ENCODE peak calls at places on chromosomes 16 and 17, in four cellular contexts. One of them, this sample, is unnamed.

GRCh38 chr17:57527437-57528083 is 217.5 kb downstream of the CCDC182 start:
- DNase-seq in HCT116: no peak
- DNase-seq in HepG2: no peak
- DNase-seq in K562: no peak
- DNase-seq in this sample: no peak

GRCh38 chr16:57178296-57178695 is 7.5 kb downstream of the PSME3IP1 start:
- DNase-seq in HCT116: no peak
- DNase-seq in HepG2: no peak
- DNase-seq in K562: no peak
- DNase-seq in this sample: no peak

GRCh38 chr16:68636064-68636551 is 9.0 kb upstream of the CDH3 start:
- DNase-seq in HepG2: no peak
- DNase-seq in K562: no peak
- DNase-seq in HCT116: no peak
- DNase-seq in this sample: no peak

GRCh38 chr16:66841366-66841765 is 2.8 kb upstream of the CA7 start:
- DNase-seq in HepG2: no peak
- DNase-seq in HCT116: no peak
- DNase-seq in K562: no peak
- DNase-seq in this sample: no peak

GRCh38 chr16:67296422-67296821 is 17.1 kb downstream of the PLEKHG4 start:
- DNase-seq in HepG2: no peak
- DNase-seq in HCT116: no peak
- DNase-seq in K562: no peak
- DNase-seq in this sample: no peak

GRCh38 chr17:44304651-44305050 is 3.8 kb upstream of the RUNDC3A start:
- DNase-seq in HCT116: no peak
- DNase-seq in HepG2: no peak
- DNase-seq in K562: no peak
- DNase-seq in this sample: no peak

GRCh38 chr16:87931504-87931903 is 4.8 kb downstream of the CA5A start:
- DNase-seq in HCT116: no peak
- DNase-seq in HepG2: no peak
- DNase-seq in K562: peak; percentile 74
- DNase-seq in this sample: peak; percentile 52

GRCh38 chr16:727291-727977 is 528 bp downstream of the HAGHL start:
- DNase-seq in K562: peak; percentile 65
- DNase-seq in HepG2: no peak
- DNase-seq in HCT116: no peak
- DNase-seq in this sample: peak; percentile 64

GRCh38 chr17:48545539-48545938 is 630 bp upstream of the HOXB2 start:
- DNase-seq in HCT116: no peak
- DNase-seq in K562: peak; percentile 45
- DNase-seq in HepG2: no peak
- DNase-seq in this sample: no peak

GRCh38 chr17:48547839-48548686 is 3.2 kb upstream of the HOXB2 start:
- DNase-seq in HepG2: no peak
- DNase-seq in K562: peak; percentile 91
- DNase-seq in HCT116: no peak
- DNase-seq in this sample: no peak

GRCh38 chr17:48546187-48546923 is 1.4 kb upstream of the HOXB2 start:
- DNase-seq in HepG2: no peak
- DNase-seq in HCT116: no peak
- DNase-seq in K562: peak; percentile 69
- DNase-seq in this sample: no peak

GRCh38 chr17:48548687-48549621 is 4.0 kb upstream of the HOXB2 start:
- DNase-seq in HCT116: no peak
- DNase-seq in K562: no peak
- DNase-seq in HepG2: no peak
- DNase-seq in this sample: no peak

GRCh38 chr17:48546924-48547838 is 2.3 kb upstream of the HOXB2 start:
- DNase-seq in HepG2: no peak
- DNase-seq in K562: peak; percentile 94
- DNase-seq in HCT116: no peak
- DNase-seq in this sample: no peak
- TF ChIP-seq POLR2AphosphoS5 in HepG2: no peak
- TF ChIP-seq POLR2AphosphoS5 in K562: peak; percentile 90
- TF ChIP-seq POLR2AphosphoS5 in HCT116: no peak
- TF ChIP-seq POLR2AphosphoS5 in this sample: no peak

GRCh38 chr16:79838860-79839259 is 238.3 kb upstream of the MAF start:
- DNase-seq in K562: no peak
- DNase-seq in HCT116: no peak
- DNase-seq in HepG2: no peak
- DNase-seq in this sample: peak; percentile 68

GRCh38 chr16:79836129-79836528 is 235.6 kb upstream of the MAF start:
- DNase-seq in HepG2: no peak
- DNase-seq in K562: peak; percentile 40
- DNase-seq in HCT116: no peak
- DNase-seq in this sample: no peak

GRCh38 chr16:79839450-79839849 is 238.9 kb upstream of the MAF start:
- DNase-seq in HepG2: no peak
- DNase-seq in HCT116: no peak
- DNase-seq in K562: no peak
- DNase-seq in this sample: no peak

GRCh38 chr16:79834720-79835119 is 234.2 kb upstream of the MAF start:
- DNase-seq in HepG2: no peak
- DNase-seq in K562: no peak
- DNase-seq in HCT116: no peak
- DNase-seq in this sample: no peak

GRCh38 chr16:79833559-79833958 is 233.0 kb upstream of the MAF start:
- DNase-seq in HepG2: no peak
- DNase-seq in K562: peak; percentile 59
- DNase-seq in HCT116: no peak
- DNase-seq in this sample: no peak
- TF ChIP-seq ELF1 in HepG2: no peak
- TF ChIP-seq ELF1 in K562: no peak
- TF ChIP-seq ELF1 in HCT116: no peak
- TF ChIP-seq ELF1 in this sample: no peak

GRCh38 chr17:21176996-21177395 is 37.0 kb downstream of the TMEM11 start:
- DNase-seq in HCT116: no peak
- DNase-seq in HepG2: no peak
- DNase-seq in K562: no peak
- DNase-seq in this sample: peak; percentile 9

GRCh38 chr17:21174719-21175118 is 39.2 kb downstream of the TMEM11 start:
- DNase-seq in K562: no peak
- DNase-seq in HepG2: no peak
- DNase-seq in HCT116: no peak
- DNase-seq in this sample: peak; percentile 8

GRCh38 chr17:21177401-21177800 is 36.6 kb downstream of the TMEM11 start:
- DNase-seq in HCT116: no peak
- DNase-seq in HepG2: no peak
- DNase-seq in K562: no peak
- DNase-seq in this sample: peak; percentile 4

GRCh38 chr17:21174186-21174585 is 39.8 kb downstream of the TMEM11 start:
- DNase-seq in HCT116: no peak
- DNase-seq in HepG2: no peak
- DNase-seq in K562: no peak
- DNase-seq in this sample: no peak

DNA sequence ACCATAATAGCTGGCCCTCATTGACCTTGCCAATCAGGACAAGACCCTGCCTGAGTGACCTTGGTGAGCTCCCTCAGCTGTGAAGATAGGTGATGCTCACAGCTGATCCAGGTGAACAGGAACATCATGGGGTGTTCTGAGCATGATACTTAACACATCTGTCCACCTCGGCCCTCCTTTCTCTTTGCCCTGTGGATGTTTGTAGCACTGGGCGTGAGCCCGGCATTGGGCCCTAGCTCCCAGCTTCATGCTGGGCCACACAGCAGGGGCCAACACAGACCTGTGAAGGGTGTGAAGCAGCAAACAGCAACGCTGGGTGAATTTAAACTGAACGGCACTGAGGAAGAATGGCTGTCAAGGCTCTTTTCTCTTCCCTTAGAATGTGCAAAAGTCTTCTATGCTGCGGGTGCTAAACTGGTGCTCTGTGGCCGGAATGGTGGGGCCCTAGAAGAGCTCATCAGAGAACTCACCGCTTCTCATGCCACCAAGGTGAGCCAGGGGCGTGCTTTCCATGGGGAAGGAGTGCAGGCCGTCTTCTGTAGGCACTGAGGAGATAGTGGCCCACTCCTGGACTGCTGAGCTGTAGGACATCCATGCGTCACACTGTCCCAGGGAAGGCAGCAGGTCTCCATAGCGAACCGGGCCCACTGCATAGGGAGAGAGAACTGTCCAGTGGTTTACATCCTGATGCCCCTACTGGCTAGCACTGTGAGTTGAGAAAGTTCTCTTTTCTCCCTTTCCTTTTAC is 35.9 kb downstream of the TMEM11 start:
- DNase-seq in HepG2: no peak
- DNase-seq in HCT116: no peak
- DNase-seq in K562: no peak
- DNase-seq in this sample: peak; percentile 8
- TF ChIP-seq ZBTB33 in HepG2: no peak
- TF ChIP-seq ZBTB33 in HCT116: no peak
- TF ChIP-seq ZBTB33 in K562: no peak
- TF ChIP-seq ZBTB33 in this sample: no peak

GRCh38 chr17:45791935-45792334 is 7.8 kb downstream of the CRHR1 start:
- DNase-seq in K562: no peak
- DNase-seq in HCT116: no peak
- DNase-seq in HepG2: no peak
- DNase-seq in this sample: no peak
- TF ChIP-seq POLR2AphosphoS5 in K562: no peak
- TF ChIP-seq POLR2AphosphoS5 in HCT116: no peak
- TF ChIP-seq POLR2AphosphoS5 in HepG2: no peak
- TF ChIP-seq POLR2AphosphoS5 in this sample: no peak